ENCODE peak calls at places on chromosome 6, in six cellular contexts. R, L, X, I, D and C are unnamed samples.

GRCh38 chr6:105900120-105900937 is 185.8 kb upstream of the PRDM1 start:
- DNase-seq in R (peak; percentile 85), L (no peak), X (peak; percentile 77), I (no peak), D (no peak), C (no peak)

GRCh38 chr6:154352898-154353585 is 3.6 kb downstream of the IPCEF1 start:
- DNase-seq in R (no peak), L (no peak), X (no peak), I (no peak), D (no peak), C (no peak)

GRCh38 chr6:170444811-170445211 is 108.3 kb downstream of the PSMB1 start:
- DNase-seq in R (no peak), L (no peak), X (no peak), I (no peak), D (no peak), C (no peak)

GRCh38 chr6:41286544-41287346 is at the start of gene TREM1:
- DNase-seq in R (peak; percentile 41), L (peak; percentile 70), X (no peak), I (no peak), D (peak; percentile 34), C (no peak)

GRCh38 chr6:156109713-156110112 is 654.1 kb upstream of the NOX3 start:
- DNase-seq in R (peak; percentile 2), L (no peak), X (no peak), I (no peak), D (no peak), C (no peak)

GRCh38 chr6:30074331-30075093 is 1.1 kb downstream of the RNF39 start:
- DNase-seq in R (no peak), L (no peak), X (no peak), I (no peak), D (no peak), C (no peak)

GRCh38 chr6:133705731-133706130 is 183.2 kb upstream of the TCF21 start:
- DNase-seq in R (peak; percentile 70), L (no peak), X (peak; percentile 79), I (no peak), D (no peak), C (no peak)

GRCh38 chr6:163814494-163815364 is 400.2 kb downstream of the QKI start:
- DNase-seq in R (peak; percentile 54), L (no peak), X (peak; percentile 97), I (no peak), D (peak; percentile 41), C (no peak)

GRCh38 chr6:30073489-30074240 is 1.9 kb downstream of the RNF39 start:
- DNase-seq in R (no peak), L (no peak), X (no peak), I (no peak), D (no peak), C (no peak)

GRCh38 chr6:42896178-42896719 is 16.8 kb downstream of the RPL7L1 start:
- DNase-seq in R (no peak), L (no peak), X (no peak), I (no peak), D (no peak), C (no peak)

GRCh38 chr6:152270301-152270925 is 366.7 kb downstream of the SYNE1 start:
- DNase-seq in R (peak; percentile 72), L (no peak), X (peak; percentile 78), I (peak; percentile 43), D (no peak), C (no peak)

GRCh38 chr6:21327326-21328140 is 266.0 kb upstream of the SOX4 start:
- DNase-seq in R (no peak), L (no peak), X (no peak), I (no peak), D (no peak), C (no peak)

GRCh38 chr6:30489081-30490030 is at the start of gene HLA-E:
- DNase-seq in R (peak; percentile 100), L (peak; percentile 96), X (peak; percentile 99), I (peak; percentile 97), D (peak; percentile 92), C (peak; percentile 97)

GRCh38 chr6:115360602-115361325 is 699.9 kb downstream of the FRK start:
- DNase-seq in R (no peak), L (no peak), X (no peak), I (no peak), D (no peak), C (no peak)

GRCh38 chr6:30227763-30228487 is 14.7 kb upstream of the TRIM26 start:
- DNase-seq in R (no peak), L (no peak), X (no peak), I (no peak), D (no peak), C (no peak)

GRCh38 chr6:163585932-163586437 is 171.5 kb downstream of the QKI start:
- DNase-seq in R (peak; percentile 90), L (peak; percentile 78), X (peak; percentile 95), I (peak; percentile 64), D (no peak), C (no peak)

GRCh38 chr6:139336994-139337393 is 37.5 kb downstream of the CITED2 start:
- DNase-seq in R (no peak), L (no peak), X (no peak), I (no peak), D (no peak), C (no peak)

GRCh38 chr6:139336488-139336887 is 38.0 kb downstream of the CITED2 start:
- DNase-seq in R (peak; percentile 82), L (no peak), X (peak; percentile 58), I (no peak), D (peak; percentile 34), C (no peak)

GRCh38 chr6:139337830-139338229 is 36.6 kb downstream of the CITED2 start:
- DNase-seq in R (no peak), L (no peak), X (no peak), I (no peak), D (no peak), C (no peak)

GRCh38 chr6:139335447-139336210 is 38.8 kb downstream of the CITED2 start:
- DNase-seq in R (peak; percentile 23), L (no peak), X (no peak), I (no peak), D (no peak), C (no peak)

GRCh38 chr6:139334791-139335446 is 39.5 kb downstream of the CITED2 start:
- DNase-seq in R (peak; percentile 98), L (no peak), X (peak; percentile 97), I (no peak), D (no peak), C (no peak)
- H3K4me3 ChIP-seq in R (no peak overlapping the region), L (no peak overlapping the region), X (no peak overlapping the region), I (no peak overlapping the region), D (no peak overlapping the region), C (no peak overlapping the region)

DNA sequence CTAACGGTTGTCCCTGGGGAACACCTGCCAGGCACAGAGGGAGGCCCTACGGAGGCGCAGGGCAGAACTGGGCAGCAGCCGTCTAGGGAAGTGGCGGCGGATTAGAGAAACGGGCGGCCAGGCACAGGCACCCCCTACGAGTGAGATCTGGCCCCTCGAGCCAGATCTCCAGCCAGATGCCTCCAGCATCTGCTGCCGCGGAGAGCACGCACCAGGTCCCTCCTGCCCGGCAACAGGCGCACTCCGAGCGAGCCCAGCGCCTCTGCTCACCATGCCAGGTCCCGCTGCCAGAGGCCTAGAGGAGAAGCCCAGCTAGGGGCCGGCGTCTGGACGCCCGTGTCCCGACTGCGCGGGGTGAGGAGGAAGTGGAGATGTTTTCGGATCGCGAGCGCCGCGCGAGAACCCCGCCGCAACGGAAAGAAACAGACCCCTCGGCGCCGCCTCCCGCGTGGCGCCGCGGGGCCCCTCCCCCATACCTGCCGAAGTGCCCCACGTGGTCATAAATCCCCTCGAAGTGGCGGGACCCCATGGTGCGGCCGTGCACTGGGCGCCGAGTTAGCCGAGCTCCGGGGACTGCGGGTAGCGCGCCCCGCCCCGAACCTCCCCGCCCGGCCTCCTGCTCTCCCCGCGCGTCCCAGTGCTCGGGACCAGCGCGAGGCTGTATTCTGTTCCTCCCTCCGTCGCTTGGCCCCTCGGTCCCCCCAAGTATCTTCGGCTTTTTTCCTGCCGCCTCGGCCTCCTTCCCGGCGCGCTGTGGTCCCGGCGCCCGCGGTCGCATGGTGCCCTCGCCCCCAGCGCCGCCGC is at the start of gene SLC22A16:
- DNase-seq in R (peak; percentile 10), L (no peak), X (no peak), I (no peak), D (no peak), C (no peak)
- H3K4me3 ChIP-seq in R (peak within 1 kb of the TSS; percentile 54), L (peak within 1 kb of the TSS; percentile 49), X (no peak within 1 kb of the TSS), I (no peak within 1 kb of the TSS), D (no peak within 1 kb of the TSS), C (no peak within 1 kb of the TSS)

GRCh38 chr6:1285589-1286340 is 26.1 kb upstream of the FOXQ1 start:
- DNase-seq in R (peak; percentile 41), L (no peak), X (peak; percentile 82), I (peak; percentile 68), D (no peak), C (no peak)
- H3K4me3 ChIP-seq in R (no peak overlapping the region), L (no peak overlapping the region), X (no peak overlapping the region), I (no peak overlapping the region), D (no peak overlapping the region), C (no peak overlapping the region)

GRCh38 chr6:149249370-149250357 is 67.8 kb upstream of the TAB2 start:
- DNase-seq in R (no peak), L (no peak), X (no peak), I (no peak), D (no peak), C (no peak)
- H3K4me3 ChIP-seq in R (no peak overlapping the region), L (no peak overlapping the region), X (no peak overlapping the region), I (no peak overlapping the region), D (no peak overlapping the region), C (no peak overlapping the region)

GRCh38 chr6:10957414-10957886 is 70.6 kb downstream of the SYCP2L start:
- DNase-seq in R (no peak), L (no peak), X (no peak), I (no peak), D (no peak), C (no peak)
- H3K4me3 ChIP-seq in R (no peak overlapping the region), L (no peak overlapping the region), X (no peak overlapping the region), I (no peak overlapping the region), D (no peak overlapping the region), C (no peak overlapping the region)

GRCh38 chr6:139135578-139136545 is 982 bp downstream of the HECA start:
- DNase-seq in R (peak; percentile 49), L (peak; percentile 79), X (no peak), I (peak; percentile 54), D (peak; percentile 65), C (peak; percentile 63)

GRCh38 chr6:139134817-139135577 is at the start of gene HECA:
- DNase-seq in R (peak; percentile 92), L (peak; percentile 98), X (peak; percentile 93), I (peak; percentile 87), D (peak; percentile 99), C (peak; percentile 98)

GRCh38 chr6:139133272-139133671 is 1.6 kb upstream of the HECA start:
- DNase-seq in R (peak; percentile 36), L (no peak), X (no peak), I (no peak), D (no peak), C (no peak)

GRCh38 chr6:139131736-139132285 is 3.1 kb upstream of the HECA start:
- DNase-seq in R (no peak), L (no peak), X (no peak), I (no peak), D (no peak), C (no peak)

DNA sequence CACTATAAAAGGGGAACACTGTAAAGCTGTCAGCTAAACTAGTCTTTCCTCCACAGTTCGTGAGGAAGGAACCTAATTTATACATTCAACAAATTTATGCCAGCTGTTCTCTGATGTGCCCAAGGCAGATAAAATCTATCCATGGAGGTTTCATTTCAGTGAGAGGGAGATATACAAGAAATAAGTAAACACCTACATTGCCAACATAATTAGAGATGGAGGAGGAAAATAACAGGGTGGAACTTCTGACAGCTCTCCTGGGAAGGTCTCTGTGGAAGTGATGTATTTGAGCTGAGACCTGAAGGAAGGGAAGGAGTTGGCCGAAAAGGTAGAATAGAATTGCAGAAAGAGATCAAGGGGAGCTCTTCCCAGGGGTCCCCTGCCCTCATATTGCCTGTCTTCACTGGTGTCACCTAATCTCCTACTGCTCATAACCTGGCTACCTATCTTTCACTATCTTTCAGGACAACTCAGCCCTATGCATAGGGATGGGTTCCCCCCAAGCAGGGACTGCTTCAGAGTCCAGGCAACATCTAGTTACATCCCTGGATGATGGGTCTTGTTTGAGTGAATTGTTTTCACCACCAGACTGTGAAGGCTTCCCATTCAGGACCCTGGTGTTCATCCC is 1.0 kb upstream of the HECA start:
- DNase-seq in R (no peak), L (no peak), X (no peak), I (no peak), D (no peak), C (no peak)
- H3K4me3 ChIP-seq in R (no peak overlapping the region), L (peak overlapping the region; percentile 15), X (no peak overlapping the region), I (no peak overlapping the region), D (no peak overlapping the region), C (no peak overlapping the region)